ENCODE peak calls at places on chromosomes 1 and 21, in ten cellular contexts. One of them, this sample, is unnamed.

GRCh38 chr1:227924838-227925574 is 22.7 kb downstream of the WNT9A start:
- DNase-seq in T-helper 1 cell: no peak
- DNase-seq in fibroblast of lung: no peak
- DNase-seq in GM18507: no peak
- DNase-seq in CD8-positive, alpha-beta memory T cell: no peak
- DNase-seq in Right ventricle myocardium superior: peak
- DNase-seq in transverse colon: no peak
- DNase-seq in ELR: no peak
- DNase-seq in NCI-H510A treated with DMSO at 0.1 percent for 48 hours: peak
- DNase-seq in stimulated activated CD4-positive, alpha-beta T cell treated with anti-CD3 and anti-CD28 coated beads, Interleukin-15, amount 100 ng/mL, for 24 hours: no peak
- DNase-seq in this sample: no peak

GRCh38 chr1:177209357-177209756 is 38.6 kb downstream of the BRINP2 start:
- DNase-seq in fibroblast of lung: peak
- DNase-seq in transverse colon: peak
- DNase-seq in T-helper 1 cell: no peak
- DNase-seq in CD8-positive, alpha-beta memory T cell: no peak
- DNase-seq in GM18507: no peak
- DNase-seq in ELR: peak
- DNase-seq in NCI-H510A treated with DMSO at 0.1 percent for 48 hours: peak
- DNase-seq in Right ventricle myocardium superior: peak
- DNase-seq in stimulated activated CD4-positive, alpha-beta T cell treated with anti-CD3 and anti-CD28 coated beads, Interleukin-15, amount 100 ng/mL, for 24 hours: no peak
- DNase-seq in this sample: peak

GRCh38 chr1:15966956-15967344 is 9.0 kb downstream of the ZBTB17 start:
- DNase-seq in stimulated activated CD4-positive, alpha-beta T cell treated with anti-CD3 and anti-CD28 coated beads, Interleukin-15, amount 100 ng/mL, for 24 hours: no peak
- DNase-seq in Right ventricle myocardium superior: no peak
- DNase-seq in GM18507: no peak
- DNase-seq in transverse colon: no peak
- DNase-seq in fibroblast of lung: no peak
- DNase-seq in ELR: no peak
- DNase-seq in NCI-H510A treated with DMSO at 0.1 percent for 48 hours: no peak
- DNase-seq in CD8-positive, alpha-beta memory T cell: no peak
- DNase-seq in T-helper 1 cell: no peak
- DNase-seq in this sample: no peak

GRCh38 chr21:33936221-33937038 is 20.8 kb upstream of the ATP5PO start:
- DNase-seq in GM18507: no peak
- DNase-seq in transverse colon: no peak
- DNase-seq in stimulated activated CD4-positive, alpha-beta T cell treated with anti-CD3 and anti-CD28 coated beads, Interleukin-15, amount 100 ng/mL, for 24 hours: no peak
- DNase-seq in CD8-positive, alpha-beta memory T cell: peak
- DNase-seq in NCI-H510A treated with DMSO at 0.1 percent for 48 hours: no peak
- DNase-seq in Right ventricle myocardium superior: no peak
- DNase-seq in T-helper 1 cell: peak
- DNase-seq in ELR: no peak
- DNase-seq in fibroblast of lung: no peak
- DNase-seq in this sample: no peak

GRCh38 chr1:180271640-180272255 is 41.7 kb downstream of the LHX4 start:
- DNase-seq in transverse colon: no peak
- DNase-seq in NCI-H510A treated with DMSO at 0.1 percent for 48 hours: no peak
- DNase-seq in Right ventricle myocardium superior: no peak
- DNase-seq in GM18507: no peak
- DNase-seq in ELR: no peak
- DNase-seq in stimulated activated CD4-positive, alpha-beta T cell treated with anti-CD3 and anti-CD28 coated beads, Interleukin-15, amount 100 ng/mL, for 24 hours: no peak
- DNase-seq in T-helper 1 cell: no peak
- DNase-seq in CD8-positive, alpha-beta memory T cell: no peak
- DNase-seq in fibroblast of lung: no peak
- DNase-seq in this sample: no peak

GRCh38 chr1:179269071-179269470 is 24.5 kb upstream of the SOAT1 start:
- DNase-seq in fibroblast of lung: no peak
- DNase-seq in T-helper 1 cell: no peak
- DNase-seq in stimulated activated CD4-positive, alpha-beta T cell treated with anti-CD3 and anti-CD28 coated beads, Interleukin-15, amount 100 ng/mL, for 24 hours: no peak
- DNase-seq in NCI-H510A treated with DMSO at 0.1 percent for 48 hours: no peak
- DNase-seq in CD8-positive, alpha-beta memory T cell: no peak
- DNase-seq in ELR: no peak
- DNase-seq in Right ventricle myocardium superior: no peak
- DNase-seq in transverse colon: no peak
- DNase-seq in GM18507: no peak
- DNase-seq in this sample: no peak

GRCh38 chr1:155167166-155168104 is 5.7 kb downstream of the KRTCAP2 start:
- DNase-seq in T-helper 1 cell: peak
- DNase-seq in CD8-positive, alpha-beta memory T cell: peak
- DNase-seq in Right ventricle myocardium superior: peak
- DNase-seq in GM18507: peak
- DNase-seq in transverse colon: peak
- DNase-seq in fibroblast of lung: peak
- DNase-seq in stimulated activated CD4-positive, alpha-beta T cell treated with anti-CD3 and anti-CD28 coated beads, Interleukin-15, amount 100 ng/mL, for 24 hours: peak
- DNase-seq in ELR: peak
- DNase-seq in NCI-H510A treated with DMSO at 0.1 percent for 48 hours: peak
- DNase-seq in this sample: peak

GRCh38 chr1:202203238-202204039 is 9.8 kb downstream of the LGR6 start:
- DNase-seq in fibroblast of lung: no peak
- DNase-seq in T-helper 1 cell: no peak
- DNase-seq in CD8-positive, alpha-beta memory T cell: peak
- DNase-seq in stimulated activated CD4-positive, alpha-beta T cell treated with anti-CD3 and anti-CD28 coated beads, Interleukin-15, amount 100 ng/mL, for 24 hours: no peak
- DNase-seq in Right ventricle myocardium superior: no peak
- DNase-seq in transverse colon: no peak
- DNase-seq in NCI-H510A treated with DMSO at 0.1 percent for 48 hours: no peak
- DNase-seq in ELR: no peak
- DNase-seq in GM18507: no peak
- DNase-seq in this sample: no peak

GRCh38 chr1:112335351-112335750 is 60.7 kb upstream of the CTTNBP2NL start:
- DNase-seq in GM18507: no peak
- DNase-seq in Right ventricle myocardium superior: no peak
- DNase-seq in stimulated activated CD4-positive, alpha-beta T cell treated with anti-CD3 and anti-CD28 coated beads, Interleukin-15, amount 100 ng/mL, for 24 hours: no peak
- DNase-seq in NCI-H510A treated with DMSO at 0.1 percent for 48 hours: no peak
- DNase-seq in ELR: peak
- DNase-seq in fibroblast of lung: no peak
- DNase-seq in CD8-positive, alpha-beta memory T cell: no peak
- DNase-seq in T-helper 1 cell: no peak
- DNase-seq in transverse colon: no peak
- DNase-seq in this sample: no peak

GRCh38 chr1:55534565-55535091 is 319.5 kb upstream of the USP24 start:
- DNase-seq in CD8-positive, alpha-beta memory T cell: no peak
- DNase-seq in GM18507: no peak
- DNase-seq in fibroblast of lung: no peak
- DNase-seq in ELR: no peak
- DNase-seq in transverse colon: no peak
- DNase-seq in Right ventricle myocardium superior: no peak
- DNase-seq in T-helper 1 cell: no peak
- DNase-seq in NCI-H510A treated with DMSO at 0.1 percent for 48 hours: no peak
- DNase-seq in stimulated activated CD4-positive, alpha-beta T cell treated with anti-CD3 and anti-CD28 coated beads, Interleukin-15, amount 100 ng/mL, for 24 hours: no peak
- DNase-seq in this sample: no peak

GRCh38 chr1:151501474-151501873 is 9.7 kb upstream of the CGN start:
- DNase-seq in stimulated activated CD4-positive, alpha-beta T cell treated with anti-CD3 and anti-CD28 coated beads, Interleukin-15, amount 100 ng/mL, for 24 hours: no peak
- DNase-seq in Right ventricle myocardium superior: no peak
- DNase-seq in GM18507: no peak
- DNase-seq in fibroblast of lung: no peak
- DNase-seq in T-helper 1 cell: no peak
- DNase-seq in NCI-H510A treated with DMSO at 0.1 percent for 48 hours: no peak
- DNase-seq in transverse colon: peak
- DNase-seq in ELR: peak
- DNase-seq in CD8-positive, alpha-beta memory T cell: no peak
- DNase-seq in this sample: no peak

GRCh38 chr1:159009287-159009686 is 420 bp upstream of the IFI16 start:
- DNase-seq in GM18507: no peak
- DNase-seq in CD8-positive, alpha-beta memory T cell: no peak
- DNase-seq in Right ventricle myocardium superior: no peak
- DNase-seq in T-helper 1 cell: no peak
- DNase-seq in fibroblast of lung: no peak
- DNase-seq in transverse colon: no peak
- DNase-seq in NCI-H510A treated with DMSO at 0.1 percent for 48 hours: no peak
- DNase-seq in ELR: peak
- DNase-seq in stimulated activated CD4-positive, alpha-beta T cell treated with anti-CD3 and anti-CD28 coated beads, Interleukin-15, amount 100 ng/mL, for 24 hours: no peak
- DNase-seq in this sample: no peak

GRCh38 chr1:11880911-11881748 is 22.4 kb upstream of the NPPB start:
- DNase-seq in CD8-positive, alpha-beta memory T cell: no peak
- DNase-seq in GM18507: no peak
- DNase-seq in Right ventricle myocardium superior: peak
- DNase-seq in transverse colon: no peak
- DNase-seq in fibroblast of lung: no peak
- DNase-seq in T-helper 1 cell: no peak
- DNase-seq in ELR: no peak
- DNase-seq in NCI-H510A treated with DMSO at 0.1 percent for 48 hours: peak
- DNase-seq in stimulated activated CD4-positive, alpha-beta T cell treated with anti-CD3 and anti-CD28 coated beads, Interleukin-15, amount 100 ng/mL, for 24 hours: no peak
- DNase-seq in this sample: no peak

This sample was measured in fibroblast of pulmonary artery.